ENCODE peak calls at places on chromosomes 6 and 20, in four cellular contexts. N is GM12878, O is H1, Z is HepG2. E is an unnamed sample.

GRCh38 chr6:109303647-109304283 is 78.5 kb downstream of the CD164 start:
- DNase-seq in N (no peak), O (no peak), Z (no peak), E (no peak)

GRCh38 chr6:128508588-128509296 is 11.7 kb downstream of the PTPRK start:
- DNase-seq in N (no peak), O (no peak), Z (peak), E (no peak)

GRCh38 chr6:106829451-106829850 is 145.1 kb downstream of the CD24 start:
- DNase-seq in N (no peak), O (no peak), Z (no peak), E (no peak)

GRCh38 chr6:148709577-148709976 is 37.3 kb upstream of the UST start:
- DNase-seq in N (no peak), O (no peak), Z (no peak), E (no peak)

GRCh38 chr6:45577836-45578504 is 200.2 kb upstream of the SUPT3H start:
- DNase-seq in N (no peak), O (peak), Z (no peak), E (no peak)

GRCh38 chr6:127346512-127346911 is 3.1 kb upstream of the ECHDC1 start:
- DNase-seq in N (no peak), O (no peak), Z (no peak), E (no peak)

GRCh38 chr20:44411757-44412401 is 56.4 kb downstream of the HNF4A start:
- DNase-seq in N (no peak), O (no peak), Z (no peak), E (no peak)

GRCh38 chr6:137819740-137820139 is 47.3 kb upstream of the TNFAIP3 start:
- DNase-seq in N (peak), O (no peak), Z (no peak), E (no peak)

GRCh38 chr6:168147205-168147738 is 68.3 kb upstream of the FRMD1 start:
- DNase-seq in N (no peak), O (no peak), Z (no peak), E (no peak)

GRCh38 chr6:32152414-32153251 is 894 bp upstream of the PRRT1 start:
- DNase-seq in N (no peak), O (no peak), Z (no peak), E (no peak)

GRCh38 chr6:3921663-3922062 is 72.5 kb downstream of the FAM50B start:
- DNase-seq in N (no peak), O (no peak), Z (no peak), E (no peak)

GRCh38 chr6:3919849-3920248 is 70.7 kb downstream of the FAM50B start:
- DNase-seq in N (no peak), O (no peak), Z (no peak), E (no peak)

GRCh38 chr6:3918474-3918873 is 69.3 kb downstream of the FAM50B start:
- DNase-seq in N (no peak), O (no peak), Z (no peak), E (no peak)

GRCh38 chr6:3920321-3920720 is 71.1 kb downstream of the FAM50B start:
- DNase-seq in N (no peak), O (no peak), Z (no peak), E (no peak)

GRCh38 chr6:3919130-3919628 is 70.0 kb downstream of the FAM50B start:
- DNase-seq in N (no peak), O (no peak), Z (no peak), E (no peak)
- TF ChIP-seq ZNF274 in N (no peak), O (no peak), Z (no peak), E (no peak)

GRCh38 chr6:142296975-142297604 is 4.7 kb upstream of the ADGRG6 start:
- DNase-seq in N (no peak), O (no peak), Z (peak), E (no peak)

GRCh38 chr6:142292191-142292924 is 9.4 kb upstream of the ADGRG6 start:
- DNase-seq in N (no peak), O (no peak), Z (peak), E (no peak)

GRCh38 chr6:142293121-142293520 is 8.7 kb upstream of the ADGRG6 start:
- DNase-seq in N (no peak), O (no peak), Z (no peak), E (no peak)

GRCh38 chr6:142297605-142297995 is 4.2 kb upstream of the ADGRG6 start:
- DNase-seq in N (no peak), O (no peak), Z (no peak), E (no peak)

GRCh38 chr6:142294681-142295080 is 7.1 kb upstream of the ADGRG6 start:
- DNase-seq in N (no peak), O (no peak), Z (no peak), E (no peak)
- TF ChIP-seq SUZ12 in N (no peak), O (no peak), Z (no peak), E (no peak)

DNA sequence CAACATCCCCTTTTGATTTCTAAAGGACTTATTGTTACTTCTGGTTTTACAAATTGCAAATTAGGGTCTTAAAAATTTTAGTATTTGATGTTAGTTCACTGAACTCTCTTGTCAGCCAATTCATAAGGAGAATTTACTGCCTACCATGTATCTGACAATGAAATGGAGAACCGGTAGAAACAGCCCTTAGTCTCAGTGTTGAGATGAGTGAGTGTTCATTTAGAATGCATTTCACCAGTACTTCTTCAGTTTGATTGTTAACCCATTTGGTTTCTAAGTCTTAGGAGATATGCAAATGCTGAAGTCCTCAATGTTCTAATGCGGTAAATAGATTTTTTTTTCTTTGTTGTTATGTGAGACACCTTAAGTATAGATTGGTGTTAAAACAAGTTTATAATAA is 616.3 kb upstream of the FLRT3 start:
- DNase-seq in N (no peak), O (no peak), Z (no peak), E (no peak)
- TF ChIP-seq ZNF274 in N (no peak), O (no peak), Z (no peak), E (no peak)

GRCh38 chr20:34058831-34059230 is 53.2 kb downstream of the EIF2S2 start:
- DNase-seq in N (no peak), O (no peak), Z (no peak), E (no peak)
- TF ChIP-seq SUZ12 in N (no peak), O (no peak), Z (no peak), E (no peak)